ENCODE peak calls at places on chromosomes 16 and 17, in six cellular contexts. F, K, B, S, W and M are unnamed samples. For H3K4me1, the result is how much of the 10 kb centered on the place peaks cover.

GRCh38 chr17:81340606-81341346 is 45.7 kb upstream of the SLC38A10 start:
- DNase-seq in F (no peak), K (no peak), B (no peak), S (peak), W (peak), M (peak)

GRCh38 chr16:63602206-63602927 is 1519.5 kb downstream of the CDH11 start:
- DNase-seq in F (no peak), K (no peak), B (no peak), S (no peak), W (no peak), M (no peak)

GRCh38 chr16:88907768-88908167 is 41.3 kb upstream of the PABPN1L start:
- DNase-seq in F (no peak), K (peak), B (no peak), S (no peak), W (no peak), M (no peak)

GRCh38 chr16:63361032-63361624 is 1324.9 kb upstream of the CDH8 start:
- DNase-seq in F (no peak), K (peak), B (no peak), S (no peak), W (no peak), M (no peak)

GRCh38 chr17:57612202-57613071 is 132.7 kb downstream of the CCDC182 start:
- DNase-seq in F (no peak), K (no peak), B (no peak), S (no peak), W (no peak), M (no peak)

GRCh38 chr16:83706394-83706793 is 101.4 kb upstream of the HSBP1 start:
- DNase-seq in F (no peak), K (peak), B (no peak), S (no peak), W (no peak), M (no peak)

GRCh38 chr17:15232517-15232915 is 32.6 kb downstream of the PMP22 start:
- DNase-seq in F (no peak), K (no peak), B (no peak), S (no peak), W (no peak), M (no peak)

GRCh38 chr16:65415460-65415859 is 293.6 kb upstream of the CDH11 start:
- DNase-seq in F (no peak), K (peak), B (no peak), S (no peak), W (no peak), M (no peak)

GRCh38 chr16:10037771-10038170 is 144.5 kb downstream of the GRIN2A start:
- DNase-seq in F (no peak), K (no peak), B (no peak), S (no peak), W (no peak), M (no peak)

GRCh38 chr16:81585785-81586184 is 141.2 kb downstream of the CMIP start:
- DNase-seq in F (no peak), K (no peak), B (no peak), S (no peak), W (no peak), M (no peak)

GRCh38 chr16:19507882-19508281 is 14.0 kb downstream of the GDE1 start:
- DNase-seq in F (no peak), K (no peak), B (no peak), S (no peak), W (no peak), M (no peak)

GRCh38 chr17:75295220-75296158 is 6.3 kb upstream of the SLC25A19 start:
- DNase-seq in F (no peak), K (no peak), B (no peak), S (peak), W (no peak), M (no peak)

GRCh38 chr17:75321506-75321905 is 32.3 kb upstream of the SLC25A19 start:
- DNase-seq in F (no peak), K (no peak), B (no peak), S (no peak), W (no peak), M (no peak)

GRCh38 chr17:82949984-82950383 is 110.2 kb upstream of the ZNF750 start:
- DNase-seq in F (no peak), K (no peak), B (no peak), S (no peak), W (peak), M (no peak)

GRCh38 chr17:82952019-82952418 is 112.2 kb upstream of the ZNF750 start:
- DNase-seq in F (no peak), K (no peak), B (no peak), S (no peak), W (peak), M (no peak)

GRCh38 chr17:82948957-82949356 is 109.1 kb upstream of the ZNF750 start:
- DNase-seq in F (no peak), K (no peak), B (no peak), S (no peak), W (no peak), M (no peak)

GRCh38 chr17:82949361-82949760 is 109.5 kb upstream of the ZNF750 start:
- DNase-seq in F (no peak), K (no peak), B (no peak), S (no peak), W (peak), M (no peak)

GRCh38 chr17:82950525-82951102 is 110.8 kb upstream of the ZNF750 start:
- DNase-seq in F (no peak), K (no peak), B (no peak), S (no peak), W (no peak), M (no peak)
- H3K4me1 ChIP-seq in F (under half), K (under half), B (under half), S (under half), W (under half), M (under half)

GRCh38 chr17:38870259-38871165 is 654 bp downstream of the LASP1 start:
- DNase-seq in F (peak), K (peak), B (peak), S (peak), W (peak), M (peak)

GRCh38 chr17:38872671-38873385 is 3.0 kb downstream of the LASP1 start:
- DNase-seq in F (peak), K (no peak), B (no peak), S (no peak), W (no peak), M (no peak)

GRCh38 chr17:38871247-38871991 is 1.6 kb downstream of the LASP1 start:
- DNase-seq in F (peak), K (peak), B (no peak), S (peak), W (peak), M (no peak)

GRCh38 chr17:38873646-38874380 is 4.0 kb downstream of the LASP1 start:
- DNase-seq in F (peak), K (no peak), B (no peak), S (no peak), W (peak), M (no peak)

GRCh38 chr17:38871992-38872605 is 2.2 kb downstream of the LASP1 start:
- DNase-seq in F (no peak), K (no peak), B (no peak), S (no peak), W (peak), M (no peak)
- H3K4me1 ChIP-seq in F (half or more), K (half or more), B (half or more), S (under half), W (half or more), M (under half)

GRCh38 chr17:40485851-40486512 is 15.4 kb downstream of the TNS4 start:
- DNase-seq in F (no peak), K (peak), B (no peak), S (peak), W (no peak), M (no peak)
- H3K4me1 ChIP-seq in F (under half), K (half or more), B (under half), S (under half), W (under half), M (under half)

DNA sequence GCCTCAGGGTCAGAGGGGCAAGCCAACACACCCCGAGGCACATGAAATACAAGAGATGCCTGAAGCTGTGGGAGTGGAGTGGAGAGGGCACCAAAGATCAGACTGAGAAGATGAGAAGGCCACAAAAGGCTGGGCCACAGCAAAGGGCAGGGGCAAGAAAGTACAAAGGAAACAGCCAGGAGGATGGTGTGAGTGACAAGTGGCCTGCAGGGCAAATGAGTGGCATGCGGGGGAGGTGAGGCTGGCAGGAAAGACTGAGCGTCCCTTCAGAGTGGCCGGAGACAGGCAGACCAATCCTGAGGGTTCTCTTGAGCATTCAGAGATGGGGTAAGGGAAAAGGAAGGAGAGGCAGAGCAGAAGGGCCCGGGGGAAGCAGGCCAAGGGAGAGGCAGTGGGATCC is 23.2 kb downstream of the HSD11B2 start:
- DNase-seq in F (no peak), K (no peak), B (no peak), S (no peak), W (no peak), M (no peak)
- H3K4me1 ChIP-seq in F (half or more), K (under half), B (half or more), S (under half), W (under half), M (half or more)

GRCh38 chr17:47278561-47278960 is 24.9 kb downstream of the ITGB3 start:
- DNase-seq in F (no peak), K (no peak), B (no peak), S (no peak), W (no peak), M (no peak)
- H3K4me1 ChIP-seq in F (half or more), K (half or more), B (half or more), S (under half), W (under half), M (under half)

GRCh38 chr17:82590216-82590615 is 58.0 kb downstream of the WDR45B start:
- DNase-seq in F (no peak), K (no peak), B (no peak), S (no peak), W (no peak), M (no peak)

GRCh38 chr17:82593590-82594087 is 54.6 kb downstream of the WDR45B start:
- DNase-seq in F (no peak), K (no peak), B (no peak), S (peak), W (no peak), M (no peak)

GRCh38 chr17:82590881-82591539 is 57.2 kb downstream of the WDR45B start:
- DNase-seq in F (no peak), K (no peak), B (no peak), S (no peak), W (no peak), M (no peak)

GRCh38 chr17:82592751-82593589 is 55.3 kb downstream of the WDR45B start:
- DNase-seq in F (peak), K (peak), B (peak), S (peak), W (peak), M (peak)

DNA sequence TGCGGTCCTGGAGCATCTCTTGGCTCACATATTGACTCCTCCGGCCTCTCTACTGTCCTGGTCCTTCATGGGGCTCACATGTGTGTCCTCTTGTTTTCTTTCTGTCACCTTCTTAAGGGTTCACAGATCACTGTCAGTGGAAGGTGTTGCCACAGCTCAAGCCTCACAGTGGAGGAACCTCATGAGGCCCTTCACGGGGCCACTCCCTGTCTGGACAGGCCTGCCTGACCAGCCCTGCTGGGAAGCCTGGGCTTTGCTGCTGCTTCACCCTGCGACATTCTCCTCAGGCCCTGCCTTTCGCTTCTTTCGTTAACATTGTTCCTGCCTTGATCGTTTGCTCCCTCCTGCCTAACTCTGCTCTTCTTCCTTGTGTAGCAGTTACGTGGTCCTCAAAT is 56.0 kb downstream of the WDR45B start:
- DNase-seq in F (peak), K (no peak), B (no peak), S (no peak), W (no peak), M (no peak)
- H3K4me1 ChIP-seq in F (half or more), K (under half), B (under half), S (under half), W (under half), M (under half)

GRCh38 chr16:58684001-58684353 is 593 bp downstream of the SLC38A7 start:
- DNase-seq in F (no peak), K (peak), B (no peak), S (peak), W (no peak), M (no peak)
- H3K4me1 ChIP-seq in F (under half), K (under half), B (under half), S (under half), W (under half), M (under half)

GRCh38 chr17:49739662-49740271 is 24.2 kb downstream of the FAM117A start:
- DNase-seq in F (peak), K (peak), B (peak), S (peak), W (peak), M (peak)
- H3K4me1 ChIP-seq in F (half or more), K (under half), B (half or more), S (under half), W (half or more), M (under half)

DNA sequence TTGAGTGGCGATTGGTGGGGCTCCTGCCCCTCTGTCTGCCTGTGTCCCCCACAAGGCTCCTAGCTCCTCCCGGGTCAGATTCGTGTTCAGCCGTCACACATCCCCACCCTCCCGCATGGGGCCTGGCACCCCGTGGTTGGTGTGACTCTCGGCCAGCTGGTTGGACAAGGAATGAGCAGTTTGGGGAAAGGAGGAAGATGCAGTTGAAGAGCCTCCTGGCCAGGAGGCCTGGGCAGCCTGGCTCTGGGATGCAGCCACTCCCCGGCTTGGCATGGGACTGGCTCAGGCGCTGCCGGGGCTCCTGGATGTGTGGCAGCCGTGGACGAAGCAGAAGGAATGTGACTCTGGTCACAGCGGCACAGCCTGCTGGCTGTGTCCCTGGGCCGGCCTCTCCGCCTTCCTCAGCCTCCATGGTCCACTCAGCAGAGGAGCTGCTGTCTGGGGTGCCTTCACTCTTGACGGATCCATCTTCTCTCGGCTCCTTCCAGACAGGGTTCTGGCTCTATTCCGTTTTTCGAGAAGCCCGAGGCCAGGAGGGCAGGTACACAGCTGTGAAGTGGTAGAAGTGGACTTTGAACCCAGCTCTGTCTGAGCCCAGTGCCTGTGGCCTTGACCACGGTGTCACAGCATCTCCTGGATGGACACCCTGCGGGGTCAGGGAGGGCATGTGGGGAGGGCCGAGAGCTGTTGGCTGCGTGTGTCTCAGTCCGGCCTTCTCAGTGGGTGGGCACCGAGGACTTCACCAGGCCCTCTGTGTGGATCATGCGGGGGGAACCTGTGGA is 2.1 kb downstream of the TRAF7 start:
- DNase-seq in F (peak), K (no peak), B (no peak), S (no peak), W (no peak), M (no peak)
- H3K4me1 ChIP-seq in F (half or more), K (half or more), B (half or more), S (under half), W (half or more), M (half or more)

GRCh38 chr16:27174007-27174406 is 29.3 kb upstream of the KDM8 start:
- DNase-seq in F (no peak), K (no peak), B (no peak), S (no peak), W (peak), M (no peak)
- H3K4me1 ChIP-seq in F (under half), K (under half), B (under half), S (under half), W (under half), M (under half)